ENCODE peak calls at places on chromosomes 1 and 21, in six cellular contexts. F is heart right ventricle, K is heart left ventricle, T is foreskin fibroblast, A is neural progenitor cell, I is lung. V is an unnamed sample.

GRCh38 chr1:9589719-9590157 is 1.0 kb downstream of the TMEM201 start:
- DNase-seq in T (no peak), I (no peak), A (no peak), F (no peak), K (no peak), V (no peak)

GRCh38 chr21:39724944-39725343 is 20.0 kb upstream of the IGSF5 start:
- DNase-seq in T (no peak), I (no peak), F (no peak), K (no peak), A (no peak), V (no peak)

GRCh38 chr1:103937763-103938357 is 188.2 kb downstream of the AMY1C start:
- DNase-seq in F (no peak), A (no peak), T (no peak), K (no peak), I (no peak), V (no peak)

GRCh38 chr1:14824314-14824915 is 225.9 kb downstream of the KAZN start:
- DNase-seq in T (no peak), F (no peak), I (no peak), K (no peak), A (no peak), V (no peak)

GRCh38 chr1:84603941-84604830 is 29.9 kb upstream of the CTBS start:
- DNase-seq in F (peak; percentile 23), A (peak; percentile 30), T (peak; percentile 93), I (no peak), K (peak; percentile 57), V (no peak)

GRCh38 chr1:229204863-229205777 is 65.8 kb upstream of the RAB4A start:
- DNase-seq in K (no peak), A (peak; percentile 34), F (no peak), I (no peak), T (peak; percentile 70), V (peak; percentile 69)

GRCh38 chr1:87134625-87135024 is 194.1 kb upstream of the LMO4 start:
- DNase-seq in K (no peak), I (no peak), A (no peak), T (no peak), F (peak; percentile 46), V (no peak)

GRCh38 chr1:95197616-95198252 is 36.3 kb upstream of the RWDD3 start:
- DNase-seq in I (no peak), F (no peak), A (peak; percentile 26), T (peak; percentile 24), K (no peak), V (peak; percentile 97)

GRCh38 chr1:152447484-152447883 is 33.4 kb upstream of the CRNN start:
- DNase-seq in A (no peak), I (no peak), T (no peak), F (no peak), K (no peak), V (no peak)

DNA sequence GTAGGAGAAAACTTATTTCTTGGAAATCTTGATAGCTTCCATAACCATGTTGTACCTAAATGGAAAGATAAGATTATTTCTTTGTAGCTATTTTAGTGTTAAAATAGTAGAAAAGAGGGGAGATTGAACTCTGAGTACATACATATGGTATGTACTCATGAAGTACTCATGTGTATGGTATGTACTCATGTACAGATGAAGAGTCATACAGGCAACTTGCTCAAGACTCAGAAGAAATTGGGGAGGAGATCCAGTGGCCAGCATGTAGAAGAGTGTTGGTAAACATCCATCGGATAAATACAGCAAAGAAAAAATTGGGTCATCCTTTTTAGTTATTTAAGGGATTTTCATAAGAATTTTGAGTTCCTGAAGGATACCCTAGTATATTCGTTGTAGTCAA is 29.0 kb downstream of the MDM4 start:
- DNase-seq in K (no peak), A (no peak), F (no peak), T (peak; percentile 20), I (no peak), V (no peak)
- H3K4me3 ChIP-seq in K (no peak overlapping the region), A (no peak overlapping the region), F (no peak overlapping the region), T (no peak overlapping the region), I (no peak overlapping the region), V (no peak overlapping the region)

GRCh38 chr1:181391297-181391905 is 91.9 kb upstream of the CACNA1E start:
- DNase-seq in K (no peak), A (peak; percentile 29), F (no peak), I (no peak), T (no peak), V (no peak)
- TF ChIP-seq CTCF in K (no peak), A (peak; percentile 35), F (no peak), I (no peak), T (no peak), V (no peak)

GRCh38 chr1:27145934-27146354 is 9.0 kb downstream of the SLC9A1 start:
- DNase-seq in T (peak; percentile 83), K (no peak), I (no peak), F (no peak), A (no peak), V (peak; percentile 47)

GRCh38 chr1:27142464-27142863 is 12.5 kb downstream of the SLC9A1 start:
- DNase-seq in F (no peak), K (no peak), A (no peak), T (no peak), I (no peak), V (no peak)

GRCh38 chr1:27144920-27145661 is 9.8 kb downstream of the SLC9A1 start:
- DNase-seq in K (no peak), I (no peak), T (peak; percentile 50), F (no peak), A (no peak), V (no peak)

GRCh38 chr1:27143408-27143807 is 11.5 kb downstream of the SLC9A1 start:
- DNase-seq in F (no peak), A (no peak), T (no peak), I (no peak), K (no peak), V (no peak)

GRCh38 chr1:27144349-27144748 is 10.6 kb downstream of the SLC9A1 start:
- DNase-seq in K (no peak), A (no peak), F (no peak), I (no peak), T (no peak), V (no peak)
- H3K4me3 ChIP-seq in K (no peak overlapping the region), A (no peak overlapping the region), F (no peak overlapping the region), I (no peak overlapping the region), T (no peak overlapping the region), V (no peak overlapping the region)

GRCh38 chr1:82059931-82060330 is 259.2 kb downstream of the ADGRL2 start:
- DNase-seq in T (no peak), F (no peak), A (no peak), I (no peak), K (no peak), V (no peak)
- TF ChIP-seq CTCF in T (no peak), F (no peak), A (no peak), I (no peak), K (no peak), V (peak; percentile 9)

GRCh38 chr1:156937883-156938282 is 17.5 kb downstream of the LRRC71 start:
- DNase-seq in F (no peak), T (no peak), A (no peak), I (no peak), K (no peak), V (no peak)
- H3K4me3 ChIP-seq in F (no peak overlapping the region), T (no peak overlapping the region), A (no peak overlapping the region), I (no peak overlapping the region), K (no peak overlapping the region), V (no peak overlapping the region)

GRCh38 chr21:35648512-35648911 is 411.8 kb downstream of the SETD4 start:
- DNase-seq in F (no peak), K (no peak), T (no peak), A (no peak), I (no peak), V (no peak)
- TF ChIP-seq CTCF in F (no peak), K (no peak), T (no peak), A (no peak), I (no peak), V (no peak)

V was measured in astrocyte of the cerebellum.